ENCODE peak calls at places on chromosomes 12 and 14, in five cellular contexts. One of them, this sample, is unnamed.

GRCh38 chr12:26523708-26524150 is 309.3 kb downstream of the ITPR2 start:
- DNase-seq in AG10803: peak; percentile 95
- DNase-seq in cardiac muscle cell: no peak
- DNase-seq in stomach: peak; percentile 93
- DNase-seq in lower lobe of right lung: peak; percentile 91
- DNase-seq in this sample: peak; percentile 99

GRCh38 chr12:42325776-42326465 is at the start of the genes PPHLN1 and ZCRB1:
- DNase-seq in lower lobe of right lung: peak; percentile 89
- DNase-seq in cardiac muscle cell: peak; percentile 92
- DNase-seq in AG10803: peak; percentile 72
- DNase-seq in stomach: peak; percentile 83
- DNase-seq in this sample: peak; percentile 77

GRCh38 chr14:74290415-74290814 is 12.3 kb downstream of the ABCD4 start:
- DNase-seq in stomach: no peak
- DNase-seq in AG10803: no peak
- DNase-seq in lower lobe of right lung: no peak
- DNase-seq in cardiac muscle cell: no peak
- DNase-seq in this sample: peak; percentile 36

GRCh38 chr14:80037349-80037748 is 174.0 kb downstream of the DIO2 start:
- DNase-seq in cardiac muscle cell: no peak
- DNase-seq in AG10803: no peak
- DNase-seq in lower lobe of right lung: no peak
- DNase-seq in stomach: no peak
- DNase-seq in this sample: no peak

GRCh38 chr12:11657511-11657910 is 8.0 kb downstream of the ETV6 start:
- DNase-seq in lower lobe of right lung: no peak
- DNase-seq in cardiac muscle cell: no peak
- DNase-seq in stomach: no peak
- DNase-seq in AG10803: no peak
- DNase-seq in this sample: no peak

GRCh38 chr14:75715926-75716780 is 55.1 kb downstream of the TTLL5 start:
- DNase-seq in stomach: no peak
- DNase-seq in AG10803: peak; percentile 67
- DNase-seq in cardiac muscle cell: no peak
- DNase-seq in lower lobe of right lung: no peak
- DNase-seq in this sample: no peak

GRCh38 chr12:4379410-4379809 is at the start of gene FGF23:
- DNase-seq in AG10803: peak; percentile 3
- DNase-seq in stomach: no peak
- DNase-seq in lower lobe of right lung: no peak
- DNase-seq in cardiac muscle cell: peak; percentile 89
- DNase-seq in this sample: peak; percentile 23

GRCh38 chr14:73723799-73724621 is 9.8 kb upstream of the PNMA1 start:
- DNase-seq in cardiac muscle cell: no peak
- DNase-seq in lower lobe of right lung: peak; percentile 79
- DNase-seq in AG10803: peak; percentile 99
- DNase-seq in stomach: peak; percentile 63
- DNase-seq in this sample: peak; percentile 99

GRCh38 chr12:1716215-1716862 is 25.5 kb downstream of the ADIPOR2 start:
- DNase-seq in cardiac muscle cell: no peak
- DNase-seq in stomach: no peak
- DNase-seq in lower lobe of right lung: no peak
- DNase-seq in AG10803: no peak
- DNase-seq in this sample: no peak

GRCh38 chr14:85516239-85517112 is 13.5 kb upstream of the FLRT2 start:
- DNase-seq in AG10803: peak; percentile 94
- DNase-seq in stomach: no peak
- DNase-seq in lower lobe of right lung: no peak
- DNase-seq in cardiac muscle cell: no peak
- DNase-seq in this sample: peak; percentile 92

GRCh38 chr12:55996715-55997534 is at the start of gene SUOX:
- DNase-seq in lower lobe of right lung: peak; percentile 98
- DNase-seq in cardiac muscle cell: peak; percentile 97
- DNase-seq in stomach: peak; percentile 97
- DNase-seq in AG10803: peak; percentile 96
- DNase-seq in this sample: peak; percentile 98

GRCh38 chr12:50232771-50233209 is 50.5 kb downstream of the LIMA1 start:
- DNase-seq in lower lobe of right lung: no peak
- DNase-seq in cardiac muscle cell: no peak
- DNase-seq in AG10803: peak; percentile 43
- DNase-seq in stomach: no peak
- DNase-seq in this sample: no peak

GRCh38 chr14:55556929-55557623 is 22.9 kb upstream of the KTN1 start:
- DNase-seq in lower lobe of right lung: peak; percentile 86
- DNase-seq in AG10803: peak; percentile 97
- DNase-seq in stomach: peak; percentile 89
- DNase-seq in cardiac muscle cell: peak; percentile 98
- DNase-seq in this sample: peak; percentile 93

GRCh38 chr14:22052795-22053194 is 379.2 kb upstream of the OR4E1 start:
- DNase-seq in AG10803: no peak
- DNase-seq in stomach: no peak
- DNase-seq in cardiac muscle cell: peak; percentile 10
- DNase-seq in lower lobe of right lung: no peak
- DNase-seq in this sample: no peak

DNA sequence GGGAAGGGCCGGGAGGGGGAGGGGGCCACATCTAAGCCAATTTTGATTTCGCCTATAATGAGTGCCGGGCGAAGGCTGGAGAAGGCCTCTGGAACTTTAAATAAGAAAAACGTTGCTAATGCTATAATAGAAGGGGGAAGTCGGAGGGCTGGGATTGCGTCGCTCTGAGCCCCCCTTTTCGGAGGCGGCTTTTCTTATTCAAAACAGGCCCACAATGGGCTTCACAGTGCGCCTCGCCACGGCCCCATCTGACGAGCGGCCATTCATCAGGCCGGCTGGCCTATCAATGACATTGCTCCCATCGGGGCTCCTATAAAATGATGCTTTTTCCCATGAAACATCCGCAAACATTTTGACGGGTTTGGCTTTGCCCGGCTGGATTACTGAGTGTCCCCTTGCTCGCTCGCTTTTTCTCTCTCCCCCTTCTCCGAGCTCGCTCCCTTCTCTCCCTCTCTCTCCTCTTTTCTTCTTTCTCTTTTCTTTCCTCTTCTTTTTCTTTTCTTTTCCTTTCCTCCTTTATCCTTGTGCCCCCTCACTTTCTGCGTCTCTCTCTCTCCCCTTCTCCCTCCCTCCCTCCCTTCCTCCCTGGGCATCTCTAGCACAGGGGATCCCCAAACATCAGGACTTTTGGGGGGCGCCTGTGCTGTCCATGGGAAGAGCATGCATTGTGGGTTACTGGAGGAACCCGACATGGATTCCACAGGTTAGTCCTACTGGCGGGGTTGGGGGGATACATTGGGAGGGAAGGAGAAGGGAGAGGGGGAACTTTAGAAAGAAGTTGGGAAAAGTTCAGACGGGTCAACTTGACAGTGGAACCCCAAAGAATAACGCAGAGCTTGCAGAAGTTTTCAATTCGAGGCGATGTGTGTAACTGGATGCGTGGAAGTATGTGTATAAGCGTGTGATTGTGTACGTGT is at the start of gene RFX4:
- DNase-seq in cardiac muscle cell: no peak
- DNase-seq in AG10803: no peak
- DNase-seq in lower lobe of right lung: no peak
- DNase-seq in stomach: no peak
- DNase-seq in this sample: no peak
- H3K4me3 ChIP-seq in cardiac muscle cell: peak within 1 kb of the TSS; percentile 27
- H3K4me3 ChIP-seq in AG10803: peak within 1 kb of the TSS; percentile 40
- H3K4me3 ChIP-seq in lower lobe of right lung: peak within 1 kb of the TSS; percentile 40
- H3K4me3 ChIP-seq in stomach: peak within 1 kb of the TSS; percentile 45
- H3K4me3 ChIP-seq in this sample: peak within 1 kb of the TSS; percentile 30

GRCh38 chr12:64608901-64609542 is 1.3 kb upstream of the RASSF3 start:
- DNase-seq in lower lobe of right lung: no peak
- DNase-seq in cardiac muscle cell: peak; percentile 30
- DNase-seq in stomach: no peak
- DNase-seq in AG10803: peak; percentile 28
- DNase-seq in this sample: peak; percentile 58
- TF ChIP-seq CTCF in lower lobe of right lung: no peak
- TF ChIP-seq CTCF in cardiac muscle cell: peak; percentile 20
- TF ChIP-seq CTCF in stomach: no peak
- TF ChIP-seq CTCF in AG10803: peak; percentile 10
- TF ChIP-seq CTCF in this sample: peak; percentile 18

GRCh38 chr14:37196604-37197420 is 925 bp upstream of the MIPOL1 start:
- DNase-seq in lower lobe of right lung: no peak
- DNase-seq in stomach: no peak
- DNase-seq in cardiac muscle cell: no peak
- DNase-seq in AG10803: no peak
- DNase-seq in this sample: no peak
- H3K4me3 ChIP-seq in lower lobe of right lung: peak overlapping the region; percentile 62
- H3K4me3 ChIP-seq in stomach: peak overlapping the region; percentile 56
- H3K4me3 ChIP-seq in cardiac muscle cell: peak overlapping the region; percentile 43
- H3K4me3 ChIP-seq in AG10803: peak overlapping the region; percentile 82
- H3K4me3 ChIP-seq in this sample: peak overlapping the region; percentile 80

GRCh38 chr12:33942172-33942571 is 80.1 kb upstream of the ALG10 start:
- DNase-seq in stomach: no peak
- DNase-seq in lower lobe of right lung: no peak
- DNase-seq in AG10803: no peak
- DNase-seq in cardiac muscle cell: no peak
- DNase-seq in this sample: no peak
- TF ChIP-seq CTCF in stomach: no peak
- TF ChIP-seq CTCF in lower lobe of right lung: no peak
- TF ChIP-seq CTCF in AG10803: no peak
- TF ChIP-seq CTCF in cardiac muscle cell: no peak
- TF ChIP-seq CTCF in this sample: no peak

GRCh38 chr12:117063162-117063911 is 35.9 kb downstream of the TESC start:
- DNase-seq in stomach: no peak
- DNase-seq in lower lobe of right lung: no peak
- DNase-seq in cardiac muscle cell: no peak
- DNase-seq in AG10803: no peak
- DNase-seq in this sample: no peak
- H3K4me3 ChIP-seq in stomach: no peak overlapping the region
- H3K4me3 ChIP-seq in lower lobe of right lung: peak overlapping the region; percentile 16
- H3K4me3 ChIP-seq in cardiac muscle cell: no peak overlapping the region
- H3K4me3 ChIP-seq in AG10803: no peak overlapping the region
- H3K4me3 ChIP-seq in this sample: no peak overlapping the region

GRCh38 chr14:89283327-89284060 is 133.5 kb downstream of the FOXN3 start:
- DNase-seq in cardiac muscle cell: no peak
- DNase-seq in stomach: no peak
- DNase-seq in AG10803: no peak
- DNase-seq in lower lobe of right lung: no peak
- DNase-seq in this sample: no peak
- TF ChIP-seq CTCF in cardiac muscle cell: no peak
- TF ChIP-seq CTCF in stomach: no peak
- TF ChIP-seq CTCF in AG10803: no peak
- TF ChIP-seq CTCF in lower lobe of right lung: no peak
- TF ChIP-seq CTCF in this sample: no peak

DNA sequence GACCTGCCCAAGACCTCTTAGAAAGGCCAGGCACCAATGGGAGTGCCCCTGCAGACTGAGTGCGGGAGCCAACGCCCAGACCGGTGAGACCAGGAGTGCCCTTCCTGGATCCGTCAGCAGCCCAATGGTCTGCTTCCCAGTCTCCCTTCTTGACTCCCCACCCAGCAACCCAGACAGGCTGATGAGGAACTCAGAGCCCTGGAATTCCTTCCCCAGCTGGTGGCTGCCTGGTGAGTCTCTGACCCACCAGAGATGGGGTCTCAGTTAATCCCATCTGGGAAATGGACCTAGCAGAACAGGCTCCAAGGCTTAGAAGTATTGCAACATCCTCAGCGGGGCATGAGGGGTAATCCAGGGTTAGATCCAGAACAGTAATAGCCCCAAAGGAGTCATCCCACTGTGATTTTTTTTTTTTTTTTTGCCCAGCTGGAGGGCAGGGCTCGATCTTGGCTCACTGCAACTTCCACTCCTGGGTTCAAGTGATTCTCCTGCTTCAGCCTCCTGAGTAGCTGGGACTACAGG is 1.5 kb upstream of the RASAL1 start:
- DNase-seq in lower lobe of right lung: peak; percentile 41
- DNase-seq in cardiac muscle cell: no peak
- DNase-seq in stomach: peak; percentile 74
- DNase-seq in AG10803: no peak
- DNase-seq in this sample: no peak
- H3K4me3 ChIP-seq in lower lobe of right lung: no peak overlapping the region
- H3K4me3 ChIP-seq in cardiac muscle cell: no peak overlapping the region
- H3K4me3 ChIP-seq in stomach: no peak overlapping the region
- H3K4me3 ChIP-seq in AG10803: no peak overlapping the region
- H3K4me3 ChIP-seq in this sample: no peak overlapping the region

GRCh38 chr12:98503343-98503592 is 12.1 kb upstream of the TMPO start:
- DNase-seq in cardiac muscle cell: peak; percentile 86
- DNase-seq in AG10803: peak; percentile 93
- DNase-seq in stomach: peak; percentile 90
- DNase-seq in lower lobe of right lung: peak; percentile 85
- DNase-seq in this sample: peak; percentile 98

GRCh38 chr12:98504368-98504617 is 11.1 kb upstream of the TMPO start:
- DNase-seq in cardiac muscle cell: no peak
- DNase-seq in lower lobe of right lung: no peak
- DNase-seq in AG10803: no peak
- DNase-seq in stomach: no peak
- DNase-seq in this sample: no peak

GRCh38 chr12:98499668-98500456 is 15.5 kb upstream of the TMPO start:
- DNase-seq in AG10803: no peak
- DNase-seq in stomach: no peak
- DNase-seq in lower lobe of right lung: no peak
- DNase-seq in cardiac muscle cell: no peak
- DNase-seq in this sample: no peak

GRCh38 chr12:98498635-98499034 is 16.8 kb upstream of the TMPO start:
- DNase-seq in stomach: no peak
- DNase-seq in AG10803: no peak
- DNase-seq in lower lobe of right lung: no peak
- DNase-seq in cardiac muscle cell: no peak
- DNase-seq in this sample: no peak

DNA sequence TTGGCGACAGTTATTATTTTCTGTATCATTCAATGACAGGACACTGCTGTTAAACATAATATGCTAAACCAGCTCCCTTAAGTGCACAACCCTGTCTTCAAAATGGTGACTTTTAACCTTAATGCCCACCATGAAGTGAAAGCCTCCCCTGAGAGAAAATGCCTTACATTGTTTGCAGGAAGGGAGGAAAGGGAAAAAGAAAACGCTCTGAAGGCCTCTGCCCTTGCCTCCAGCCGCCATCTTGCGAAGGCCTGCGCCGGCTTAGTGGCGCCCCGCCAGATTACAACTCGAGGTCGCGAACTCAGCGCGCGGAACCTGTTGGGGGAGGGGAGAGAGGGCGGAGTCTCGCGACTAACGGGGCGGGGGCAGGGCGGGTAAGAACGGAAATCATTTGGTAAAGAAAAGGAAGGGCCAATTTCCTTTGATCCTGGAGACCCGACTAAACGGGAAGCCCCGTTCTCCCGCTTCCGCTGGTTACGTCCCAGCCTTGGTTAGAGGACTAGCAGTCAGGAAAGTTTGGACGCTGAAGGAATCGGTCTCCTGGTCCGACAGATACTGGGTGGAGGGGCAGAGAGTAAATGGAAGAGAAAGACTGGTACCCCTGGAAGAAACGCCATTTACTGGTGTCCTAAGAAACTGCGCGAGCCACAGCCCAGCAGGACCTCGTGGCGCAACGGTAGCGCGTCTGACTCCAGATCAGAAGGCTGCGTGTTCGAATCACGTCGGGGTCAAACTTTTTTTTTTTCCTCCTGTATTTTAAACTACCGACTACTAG is 11.6 kb upstream of the TMPO start:
- DNase-seq in lower lobe of right lung: peak; percentile 96
- DNase-seq in cardiac muscle cell: peak; percentile 95
- DNase-seq in stomach: peak; percentile 93
- DNase-seq in AG10803: peak; percentile 91
- DNase-seq in this sample: peak; percentile 96
- TF ChIP-seq CTCF in lower lobe of right lung: peak; percentile 4
- TF ChIP-seq CTCF in cardiac muscle cell: no peak
- TF ChIP-seq CTCF in stomach: no peak
- TF ChIP-seq CTCF in AG10803: no peak
- TF ChIP-seq CTCF in this sample: no peak

This sample was measured in fibroblast of pulmonary artery.